ENCODE peak calls at places on chromosomes 3 and 15, in eight cellular contexts. S is cardiac muscle cell; N is uterus; C is psoas muscle; U is kidney; X is brain microvascular endothelial cell; J is foreskin fibroblast; Q is CD8-positive, alpha-beta T cell. A is an unnamed sample.

GRCh38 chr3:122977645-122978466 is 49.7 kb downstream of the SEMA5B start:
- DNase-seq in S (peak; percentile 77), N (peak; percentile 41), C (no peak), U (peak; percentile 94), X (peak; percentile 88), J (peak; percentile 47), Q (no peak), A (no peak)

GRCh38 chr15:59998256-59999063 is 5.7 kb upstream of the FOXB1 start:
- DNase-seq in S (no peak), N (no peak), C (no peak), U (no peak), X (no peak), J (no peak), Q (no peak), A (no peak)

GRCh38 chr15:71725215-71725955 is 85.0 kb upstream of the NR2E3 start:
- DNase-seq in S (peak; percentile 38), N (no peak), C (no peak), U (no peak), X (no peak), J (peak; percentile 57), Q (no peak), A (peak; percentile 12)

GRCh38 chr15:57752426-57752825 is 45.9 kb downstream of the POLR2M start:
- DNase-seq in S (peak; percentile 59), N (peak; percentile 75), C (peak; percentile 63), U (peak; percentile 88), X (peak; percentile 10), J (no peak), Q (no peak), A (no peak)

GRCh38 chr3:158539414-158540014 is 31.5 kb upstream of the MLF1 start:
- DNase-seq in S (peak; percentile 74), N (no peak), C (no peak), U (no peak), X (peak; percentile 45), J (peak; percentile 26), Q (peak; percentile 18), A (peak; percentile 70)

GRCh38 chr3:29822051-29822450 is 541.2 kb downstream of the RBMS3 start:
- DNase-seq in S (no peak), N (no peak), C (no peak), U (no peak), X (peak; percentile 23), J (peak; percentile 60), Q (no peak), A (peak; percentile 28)

GRCh38 chr3:6416049-6416661 is 444.8 kb upstream of the GRM7 start:
- DNase-seq in S (no peak), N (no peak), C (no peak), U (no peak), X (no peak), J (no peak), Q (no peak), A (no peak)

GRCh38 chr3:4409415-4409814 is 57.7 kb downstream of the SUMF1 start:
- DNase-seq in S (no peak), N (no peak), C (no peak), U (no peak), X (no peak), J (no peak), Q (no peak), A (no peak)

GRCh38 chr3:50550079-50550736 is 17.3 kb downstream of the C3orf18 start:
- DNase-seq in S (peak; percentile 50), N (peak; percentile 52), C (peak; percentile 68), U (no peak), X (peak; percentile 32), J (no peak), Q (peak; percentile 60), A (peak; percentile 52)

GRCh38 chr3:120560304-120561250 is 35.6 kb upstream of the NDUFB4 start:
- DNase-seq in S (no peak), N (no peak), C (no peak), U (no peak), X (no peak), J (no peak), Q (no peak), A (no peak)

GRCh38 chr3:106758459-106758858 is 618.8 kb upstream of the CCDC54 start:
- DNase-seq in S (no peak), N (no peak), C (no peak), U (no peak), X (no peak), J (no peak), Q (no peak), A (no peak)

GRCh38 chr3:117200962-117201361 is 491.4 kb downstream of the TUSC7 start:
- DNase-seq in S (no peak), N (no peak), C (no peak), U (no peak), X (no peak), J (no peak), Q (no peak), A (peak; percentile 37)

GRCh38 chr15:45128971-45129639 is 574 bp downstream of the DUOXA1 start:
- DNase-seq in S (no peak), N (no peak), C (no peak), U (peak; percentile 64), X (no peak), J (no peak), Q (no peak), A (no peak)

GRCh38 chr3:59251899-59252298 is 202.1 kb upstream of the CFAP20DC start:
- DNase-seq in S (peak; percentile 20), N (no peak), C (no peak), U (no peak), X (no peak), J (no peak), Q (no peak), A (no peak)

GRCh38 chr15:56587686-56588085 is 122.7 kb upstream of the MNS1 start:
- DNase-seq in S (no peak), N (no peak), C (no peak), U (no peak), X (peak; percentile 33), J (no peak), Q (no peak), A (no peak)

GRCh38 chr3:43288366-43288765 is 2.0 kb downstream of the SNRK start:
- DNase-seq in S (peak; percentile 43), N (no peak), C (no peak), U (no peak), X (no peak), J (no peak), Q (no peak), A (peak; percentile 42)

GRCh38 chr3:8903191-8903590 is 60.1 kb downstream of the RAD18 start:
- DNase-seq in S (no peak), N (no peak), C (no peak), U (no peak), X (no peak), J (no peak), Q (no peak), A (no peak)

GRCh38 chr3:72606005-72606800 is 242.0 kb downstream of the SHQ1 start:
- DNase-seq in S (no peak), N (no peak), C (no peak), U (no peak), X (no peak), J (no peak), Q (no peak), A (no peak)

GRCh38 chr15:52228928-52229327 is 37.7 kb upstream of the GNB5 start:
- DNase-seq in S (no peak), N (no peak), C (no peak), U (peak; percentile 83), X (no peak), J (no peak), Q (no peak), A (no peak)

GRCh38 chr15:77027697-77028450 is 32.9 kb downstream of the PSTPIP1 start:
- DNase-seq in S (peak; percentile 37), N (peak; percentile 18), C (peak; percentile 67), U (peak; percentile 68), X (no peak), J (no peak), Q (peak; percentile 6), A (peak; percentile 18)

GRCh38 chr15:39248204-39248603 is 332.7 kb upstream of the THBS1 start:
- DNase-seq in S (peak; percentile 66), N (no peak), C (no peak), U (no peak), X (peak; percentile 51), J (peak; percentile 74), Q (no peak), A (peak; percentile 99)

DNA sequence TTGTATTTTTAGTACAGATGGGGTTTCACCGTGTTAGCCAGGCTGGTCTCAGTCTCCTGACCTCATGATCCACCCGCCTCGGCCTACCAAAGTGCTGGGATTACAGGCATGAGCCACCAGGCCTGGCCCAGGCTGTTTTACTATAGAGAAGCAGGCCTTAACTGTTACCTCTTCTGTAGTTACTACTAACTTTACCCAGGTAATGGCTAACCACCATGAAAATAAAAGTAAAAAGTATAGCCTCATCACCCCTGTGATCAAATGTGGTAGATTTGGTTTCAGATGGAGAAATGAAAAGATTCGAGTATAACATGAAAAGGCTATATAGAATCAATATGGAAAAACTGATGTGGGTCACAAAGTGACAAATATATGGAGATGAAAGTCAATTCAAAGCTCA is 210.1 kb downstream of the CD47 start:
- DNase-seq in S (no peak), N (no peak), C (no peak), U (no peak), X (no peak), J (no peak), Q (no peak), A (no peak)
- H3K4me3 ChIP-seq in S (no peak overlapping the region), N (no peak overlapping the region), C (no peak overlapping the region), U (no peak overlapping the region), X (no peak overlapping the region), J (no peak overlapping the region), Q (no peak overlapping the region), A (no peak overlapping the region)

GRCh38 chr3:13194285-13195209 is 121.3 kb upstream of the IQSEC1 start:
- DNase-seq in S (no peak), N (no peak), C (no peak), U (peak; percentile 50), X (no peak), J (no peak), Q (no peak), A (no peak)
- H3K4me3 ChIP-seq in S (no peak overlapping the region), N (no peak overlapping the region), C (no peak overlapping the region), U (no peak overlapping the region), X (no peak overlapping the region), J (no peak overlapping the region), Q (no peak overlapping the region), A (no peak overlapping the region)

GRCh38 chr15:49427369-49427768 is 4.3 kb downstream of the FGF7 start:
- DNase-seq in S (no peak), N (no peak), C (no peak), U (no peak), X (no peak), J (no peak), Q (no peak), A (no peak)

GRCh38 chr15:49423021-49423420 is at the start of gene FGF7:
- DNase-seq in S (peak; percentile 88), N (peak; percentile 26), C (no peak), U (no peak), X (no peak), J (no peak), Q (no peak), A (no peak)

GRCh38 chr15:49424954-49425353 is 1.9 kb downstream of the FGF7 start:
- DNase-seq in S (no peak), N (no peak), C (no peak), U (no peak), X (no peak), J (no peak), Q (no peak), A (no peak)

GRCh38 chr15:49421991-49422390 is 1.1 kb upstream of the FGF7 start:
- DNase-seq in S (peak; percentile 80), N (peak; percentile 39), C (peak; percentile 62), U (peak; percentile 29), X (peak; percentile 38), J (peak; percentile 32), Q (peak; percentile 29), A (peak; percentile 65)

GRCh38 chr15:49423906-49424520 is 971 bp downstream of the FGF7 start:
- DNase-seq in S (peak; percentile 69), N (no peak), C (no peak), U (no peak), X (no peak), J (no peak), Q (no peak), A (no peak)
- H3K4me3 ChIP-seq in S (peak overlapping the region; percentile 15), N (peak overlapping the region; percentile 45), C (peak overlapping the region; percentile 53), U (peak overlapping the region; percentile 36), X (peak overlapping the region; percentile 5), J (peak overlapping the region; percentile 46), Q (no peak overlapping the region), A (no peak overlapping the region)

GRCh38 chr3:45994661-45995369 is 809 bp downstream of the FYCO1 start:
- DNase-seq in S (no peak), N (peak; percentile 32), C (peak; percentile 65), U (no peak), X (no peak), J (no peak), Q (peak; percentile 69), A (no peak)
- H3K4me3 ChIP-seq in S (peak overlapping the region; percentile 82), N (peak overlapping the region; percentile 89), C (peak overlapping the region; percentile 96), U (peak overlapping the region; percentile 89), X (peak overlapping the region; percentile 92), J (peak overlapping the region; percentile 89), Q (peak overlapping the region; percentile 77), A (peak overlapping the region; percentile 97)

A was measured in endothelial cell of umbilical vein.